ENCODE peak calls at places on chromosomes 11 and 22, in eight cellular contexts. S is mammary epithelial cell; I is mesendoderm; V is AG10803; Z is tibial artery; D is upper lobe of right lung; U is CD4-positive, alpha-beta memory T cell; M is ovary. P is an unnamed sample.

GRCh38 chr22:38572065-38572464 is 2.1 kb upstream of the DMC1 start:
- DNase-seq in I (peak), D (no peak), U (peak), M (no peak), S (peak), Z (no peak), V (peak), P (no peak)

GRCh38 chr11:32087602-32088001 is 3.3 kb upstream of the RCN1 start:
- DNase-seq in U (no peak), Z (no peak), D (no peak), S (peak), V (peak), I (no peak), M (no peak), P (peak)

GRCh38 chr11:65132988-65133700 is 1.2 kb downstream of the SYVN1 start:
- DNase-seq in M (peak), I (peak), U (peak), S (peak), D (peak), Z (peak), V (no peak), P (no peak)

GRCh38 chr11:59756496-59756840 is 1.3 kb downstream of the STX3 start:
- DNase-seq in U (no peak), S (peak), I (no peak), D (no peak), Z (no peak), V (no peak), M (no peak), P (no peak)

GRCh38 chr11:14974723-14975587 is 2.8 kb upstream of the CALCA start:
- DNase-seq in V (peak), S (peak), M (no peak), D (peak), Z (no peak), I (peak), U (peak), P (no peak)

GRCh38 chr11:66868726-66869291 is 11.9 kb downstream of the LRFN4 start:
- DNase-seq in M (no peak), V (no peak), D (peak), Z (no peak), I (peak), U (peak), S (peak), P (no peak)

GRCh38 chr11:8267280-8267679 is 3.6 kb upstream of the LMO1 start:
- DNase-seq in V (no peak), I (no peak), D (peak), U (no peak), Z (peak), M (no peak), S (no peak), P (no peak)

GRCh38 chr11:67053896-67054850 is 2.5 kb upstream of the RHOD start:
- DNase-seq in V (peak), I (peak), M (peak), S (peak), U (peak), D (peak), Z (peak), P (peak)

GRCh38 chr11:119726585-119727522 is 2.1 kb downstream of the NECTIN1 start:
- DNase-seq in V (no peak), S (no peak), I (peak), Z (no peak), U (no peak), D (no peak), M (peak), P (no peak)

GRCh38 chr22:40176921-40177737 is 596 bp upstream of the TNRC6B start:
- DNase-seq in U (peak), D (no peak), V (peak), I (peak), M (peak), S (peak), Z (no peak), P (no peak)

GRCh38 chr11:11672764-11673163 is 51.0 kb upstream of the GALNT18 start:
- DNase-seq in S (no peak), I (peak), V (no peak), D (no peak), U (no peak), M (no peak), Z (no peak), P (no peak)

GRCh38 chr11:76604081-76604601 is 66.4 kb downstream of the LRRC32 start:
- DNase-seq in D (no peak), S (no peak), U (no peak), Z (peak), V (no peak), I (no peak), M (no peak), P (no peak)

GRCh38 chr11:16262645-16262955 is 93.7 kb downstream of the SOX6 start:
- DNase-seq in U (no peak), I (no peak), V (no peak), S (no peak), M (no peak), D (no peak), Z (no peak), P (no peak)

GRCh38 chr22:35743466-35743865 is 25.8 kb downstream of the APOL5 start:
- DNase-seq in M (no peak), U (no peak), S (no peak), V (peak), Z (no peak), D (no peak), I (peak), P (no peak)

GRCh38 chr22:18028817-18029527 is 4.6 kb upstream of the MICAL3 start:
- DNase-seq in Z (peak), U (no peak), S (peak), M (no peak), V (no peak), D (no peak), I (no peak), P (no peak)

GRCh38 chr22:45006873-45007246 is 2.9 kb downstream of the PHF21B start:
- DNase-seq in M (no peak), V (no peak), D (no peak), I (peak), S (no peak), U (no peak), Z (no peak), P (no peak)

GRCh38 chr11:77140231-77140959 is 12.3 kb downstream of the MYO7A start:
- DNase-seq in I (peak), Z (no peak), S (no peak), U (no peak), D (no peak), M (peak), V (peak), P (no peak)

GRCh38 chr11:73271936-73272679 is at the start of gene P2RY6:
- DNase-seq in S (peak), I (peak), U (no peak), Z (peak), D (peak), V (peak), M (no peak), P (no peak)

GRCh38 chr11:44808053-44808753 is 81.4 kb downstream of the TSPAN18 start:
- DNase-seq in S (no peak), U (no peak), M (no peak), D (no peak), V (no peak), I (no peak), Z (no peak), P (no peak)

GRCh38 chr22:30868663-30869385 is 99.8 kb downstream of the MORC2 start:
- DNase-seq in U (no peak), M (no peak), Z (peak), I (no peak), D (peak), S (no peak), V (no peak), P (peak)

GRCh38 chr11:63845305-63845704 is 6.4 kb downstream of the MARK2 start:
- DNase-seq in V (peak), I (peak), M (no peak), D (no peak), S (peak), U (no peak), Z (no peak), P (peak)

GRCh38 chr11:22786475-22786874 is 43.1 kb downstream of the SVIP start:
- DNase-seq in I (no peak), V (no peak), S (no peak), U (no peak), D (no peak), Z (no peak), M (no peak), P (no peak)

GRCh38 chr11:27174026-27174425 is 133.4 kb downstream of the BBOX1 start:
- DNase-seq in M (no peak), I (no peak), S (peak), Z (no peak), V (no peak), D (no peak), U (no peak), P (no peak)

GRCh38 chr11:5690736-5691135 is 1.1 kb downstream of the TRIM22 start:
- DNase-seq in U (no peak), M (peak), V (peak), Z (no peak), I (no peak), S (peak), D (no peak), P (no peak)

GRCh38 chr11:134372961-134373360 is 39.1 kb downstream of the B3GAT1 start:
- DNase-seq in I (no peak), Z (peak), M (no peak), S (no peak), V (no peak), D (peak), U (no peak), P (no peak)

GRCh38 chr22:28903719-28904118 is 20.3 kb downstream of the ZNRF3 start:
- DNase-seq in S (no peak), V (no peak), U (no peak), I (peak), D (no peak), M (peak), Z (peak), P (no peak)

GRCh38 chr22:36918730-36919129 is 5.3 kb downstream of the CSF2RB start:
- DNase-seq in D (no peak), M (no peak), V (no peak), S (no peak), Z (no peak), U (no peak), I (no peak), P (no peak)

GRCh38 chr11:67288452-67289225 is 464 bp upstream of the ANKRD13D start:
- DNase-seq in I (peak), S (peak), U (peak), D (peak), Z (peak), V (peak), M (peak), P (peak)

GRCh38 chr11:57480409-57481137 is 20.2 kb downstream of the RTN4RL2 start:
- DNase-seq in Z (peak), U (peak), M (peak), S (peak), D (peak), V (no peak), I (peak), P (no peak)

GRCh38 chr11:99037057-99037456 is 16.3 kb downstream of the CNTN5 start:
- DNase-seq in M (no peak), D (no peak), S (no peak), U (no peak), I (no peak), V (no peak), Z (no peak), P (no peak)

GRCh38 chr22:25404923-25405853 is 159.3 kb upstream of the GRK3 start:
- DNase-seq in I (no peak), U (peak), S (peak), M (peak), V (peak), Z (peak), D (peak), P (no peak)

GRCh38 chr11:32829157-32829679 is 509 bp upstream of the PRRG4 start:
- DNase-seq in I (no peak), D (no peak), V (no peak), S (peak), U (no peak), Z (no peak), M (no peak), P (no peak)

GRCh38 chr11:77151804-77152513 is 23.9 kb downstream of the MYO7A start:
- DNase-seq in M (no peak), D (no peak), I (no peak), V (peak), S (peak), U (peak), Z (no peak), P (no peak)

GRCh38 chr11:125200441-125200840 is 35.9 kb downstream of the PKNOX2 start:
- DNase-seq in S (no peak), D (no peak), I (no peak), V (no peak), U (no peak), M (no peak), Z (no peak), P (no peak)

GRCh38 chr11:79152511-79152910 is 288.3 kb downstream of the TENM4 start:
- DNase-seq in S (no peak), V (peak), I (no peak), Z (no peak), U (no peak), M (no peak), D (no peak), P (no peak)

DNA sequence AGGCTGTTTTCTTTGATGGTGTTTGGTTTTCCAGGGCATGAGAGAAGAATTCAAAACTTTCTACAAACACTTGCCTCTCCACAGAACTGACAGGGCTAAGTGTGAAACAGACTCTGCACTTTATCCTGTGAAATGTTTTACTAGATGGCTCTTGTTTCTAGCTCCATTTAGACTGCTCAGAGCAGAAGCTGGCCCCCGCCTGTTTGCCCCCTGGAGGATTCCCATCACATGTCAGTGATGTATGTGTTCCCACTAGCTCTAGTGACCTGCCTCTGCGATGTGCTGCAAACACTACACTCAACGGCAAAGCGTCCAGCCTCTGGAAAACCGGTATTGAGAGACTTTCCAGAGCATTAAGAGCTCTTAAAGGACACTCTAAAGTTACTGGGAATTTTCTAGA is 41.4 kb upstream of the PCF11 start:
- DNase-seq in S (no peak), V (no peak), M (no peak), U (no peak), I (peak), Z (no peak), D (no peak), P (no peak)
- H3K4me3 ChIP-seq in S (no peak), V (no peak), M (no peak), U (no peak), I (no peak), Z (no peak), D (no peak), P (no peak)

GRCh38 chr11:61599968-61600710 is 19.3 kb upstream of the SYT7 start:
- DNase-seq in I (no peak), Z (no peak), V (no peak), M (no peak), D (no peak), S (no peak), U (no peak), P (no peak)
- H3K4me3 ChIP-seq in I (no peak), Z (no peak), V (no peak), M (no peak), D (no peak), S (no peak), U (no peak), P (no peak)

GRCh38 chr11:83162377-83162776 is 5.4 kb downstream of the PCF11 start:
- DNase-seq in S (no peak), U (peak), Z (no peak), V (no peak), I (no peak), D (no peak), M (no peak), P (no peak)

GRCh38 chr11:83158965-83159900 is 2.3 kb downstream of the PCF11 start:
- DNase-seq in Z (no peak), V (no peak), M (no peak), I (no peak), S (no peak), U (peak), D (no peak), P (no peak)

GRCh38 chr11:83158474-83158786 is 1.5 kb downstream of the PCF11 start:
- DNase-seq in D (no peak), S (no peak), U (no peak), V (no peak), M (no peak), Z (no peak), I (no peak), P (no peak)

GRCh38 chr11:83159901-83160865 is 3.3 kb downstream of the PCF11 start:
- DNase-seq in V (peak), Z (no peak), S (peak), D (no peak), I (no peak), U (peak), M (no peak), P (no peak)

DNA sequence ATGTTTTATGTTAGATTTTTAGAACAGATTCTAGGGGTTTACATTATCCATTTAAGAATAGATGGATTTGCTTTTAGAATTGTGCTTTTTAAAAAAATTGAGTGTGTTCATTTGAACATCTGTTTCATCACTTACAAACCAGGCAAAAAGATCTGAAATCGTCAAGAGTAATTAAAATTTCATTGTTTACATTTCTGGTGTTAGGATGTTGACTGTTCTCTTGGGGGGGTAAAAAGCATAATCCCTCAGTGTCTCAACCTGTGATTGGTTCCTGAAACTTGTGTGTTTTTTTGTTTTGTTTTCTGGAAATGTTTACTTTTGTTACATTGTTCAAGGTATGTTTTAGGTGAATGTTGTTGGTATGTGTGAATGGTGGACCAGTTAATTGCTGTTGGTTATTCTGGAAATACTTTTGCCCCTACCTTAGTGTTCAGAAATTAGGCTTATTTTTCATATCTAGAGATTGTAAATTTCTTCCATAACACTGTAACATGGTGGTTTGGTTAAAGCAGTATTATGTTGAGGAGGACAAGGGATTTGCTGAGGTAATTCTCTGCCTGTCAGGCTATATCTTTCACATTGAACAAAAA is 4.8 kb downstream of the PCF11 start:
- DNase-seq in M (no peak), S (no peak), D (no peak), Z (no peak), U (no peak), V (no peak), I (no peak), P (no peak)
- H3K4me3 ChIP-seq in M (no peak), S (no peak), D (peak), Z (no peak), U (peak), V (no peak), I (no peak), P (no peak)

GRCh38 chr11:96337541-96338530 is 5.2 kb downstream of the MAML2 start:
- DNase-seq in Z (no peak), S (no peak), I (no peak), U (peak), D (no peak), M (no peak), V (peak), P (no peak)
- H3K4me3 ChIP-seq in Z (peak), S (no peak), I (no peak), U (peak), D (peak), M (no peak), V (peak), P (peak)